ENCODE peak calls at places on chromosomes 11 and 22, in eight cellular contexts. One of them, this sample, is unnamed.

GRCh38 chr11:123144707-123145106 is 50.3 kb downstream of the CLMP start:
- DNase-seq in HS-27A: no peak
- DNase-seq in stimulated activated CD4-positive, alpha-beta T cell treated with anti-CD3 and anti-CD28 coated beads, Interleukin-4, amount 100 ng/mL, for 48 hours: no peak
- DNase-seq in iris pigment epithelial cell: no peak
- DNase-seq in bronchial epithelial cell: no peak
- DNase-seq in vagina: no peak
- DNase-seq in neuronal stem cell: no peak
- DNase-seq in cardiac muscle cell: no peak
- DNase-seq in this sample: no peak

GRCh38 chr22:43408009-43408408 is 3.8 kb upstream of the MPPED1 start:
- DNase-seq in iris pigment epithelial cell: no peak
- DNase-seq in cardiac muscle cell: no peak
- DNase-seq in bronchial epithelial cell: no peak
- DNase-seq in vagina: no peak
- DNase-seq in neuronal stem cell: no peak
- DNase-seq in HS-27A: no peak
- DNase-seq in stimulated activated CD4-positive, alpha-beta T cell treated with anti-CD3 and anti-CD28 coated beads, Interleukin-4, amount 100 ng/mL, for 48 hours: no peak
- DNase-seq in this sample: no peak

GRCh38 chr22:23604939-23605712 is 25.0 kb upstream of the IGLL1 start:
- DNase-seq in stimulated activated CD4-positive, alpha-beta T cell treated with anti-CD3 and anti-CD28 coated beads, Interleukin-4, amount 100 ng/mL, for 48 hours: no peak
- DNase-seq in neuronal stem cell: no peak
- DNase-seq in iris pigment epithelial cell: no peak
- DNase-seq in cardiac muscle cell: no peak
- DNase-seq in bronchial epithelial cell: no peak
- DNase-seq in HS-27A: no peak
- DNase-seq in vagina: no peak
- DNase-seq in this sample: no peak

GRCh38 chr11:36558511-36559413 is 9.0 kb upstream of the RAG1 start:
- DNase-seq in vagina: no peak
- DNase-seq in bronchial epithelial cell: no peak
- DNase-seq in cardiac muscle cell: no peak
- DNase-seq in stimulated activated CD4-positive, alpha-beta T cell treated with anti-CD3 and anti-CD28 coated beads, Interleukin-4, amount 100 ng/mL, for 48 hours: no peak
- DNase-seq in iris pigment epithelial cell: no peak
- DNase-seq in HS-27A: no peak
- DNase-seq in neuronal stem cell: no peak
- DNase-seq in this sample: peak

GRCh38 chr22:31275576-31275975 is 16.7 kb downstream of the PIK3IP1 start:
- DNase-seq in iris pigment epithelial cell: no peak
- DNase-seq in cardiac muscle cell: no peak
- DNase-seq in HS-27A: no peak
- DNase-seq in bronchial epithelial cell: no peak
- DNase-seq in vagina: no peak
- DNase-seq in stimulated activated CD4-positive, alpha-beta T cell treated with anti-CD3 and anti-CD28 coated beads, Interleukin-4, amount 100 ng/mL, for 48 hours: no peak
- DNase-seq in neuronal stem cell: no peak
- DNase-seq in this sample: no peak

GRCh38 chr11:62340269-62340901 is 3.1 kb downstream of the ASRGL1 start:
- DNase-seq in cardiac muscle cell: peak
- DNase-seq in HS-27A: peak
- DNase-seq in vagina: no peak
- DNase-seq in bronchial epithelial cell: peak
- DNase-seq in iris pigment epithelial cell: peak
- DNase-seq in stimulated activated CD4-positive, alpha-beta T cell treated with anti-CD3 and anti-CD28 coated beads, Interleukin-4, amount 100 ng/mL, for 48 hours: peak
- DNase-seq in neuronal stem cell: peak
- DNase-seq in this sample: peak

GRCh38 chr11:115869780-115870431 is 365.7 kb upstream of the CADM1 start:
- DNase-seq in HS-27A: no peak
- DNase-seq in iris pigment epithelial cell: peak
- DNase-seq in bronchial epithelial cell: peak
- DNase-seq in neuronal stem cell: no peak
- DNase-seq in vagina: no peak
- DNase-seq in stimulated activated CD4-positive, alpha-beta T cell treated with anti-CD3 and anti-CD28 coated beads, Interleukin-4, amount 100 ng/mL, for 48 hours: no peak
- DNase-seq in cardiac muscle cell: peak
- DNase-seq in this sample: no peak

GRCh38 chr22:35900483-35901168 is 128.0 kb downstream of the RBFOX2 start:
- DNase-seq in vagina: no peak
- DNase-seq in HS-27A: peak
- DNase-seq in stimulated activated CD4-positive, alpha-beta T cell treated with anti-CD3 and anti-CD28 coated beads, Interleukin-4, amount 100 ng/mL, for 48 hours: no peak
- DNase-seq in cardiac muscle cell: peak
- DNase-seq in iris pigment epithelial cell: peak
- DNase-seq in bronchial epithelial cell: peak
- DNase-seq in neuronal stem cell: no peak
- DNase-seq in this sample: no peak

GRCh38 chr11:16986434-16987204 is 27.6 kb downstream of the PLEKHA7 start:
- DNase-seq in iris pigment epithelial cell: no peak
- DNase-seq in neuronal stem cell: no peak
- DNase-seq in cardiac muscle cell: peak
- DNase-seq in bronchial epithelial cell: no peak
- DNase-seq in HS-27A: no peak
- DNase-seq in vagina: no peak
- DNase-seq in stimulated activated CD4-positive, alpha-beta T cell treated with anti-CD3 and anti-CD28 coated beads, Interleukin-4, amount 100 ng/mL, for 48 hours: peak
- DNase-seq in this sample: peak

GRCh38 chr11:46826310-46827044 is 19.6 kb downstream of the CKAP5 start:
- DNase-seq in stimulated activated CD4-positive, alpha-beta T cell treated with anti-CD3 and anti-CD28 coated beads, Interleukin-4, amount 100 ng/mL, for 48 hours: peak
- DNase-seq in iris pigment epithelial cell: peak
- DNase-seq in bronchial epithelial cell: peak
- DNase-seq in neuronal stem cell: peak
- DNase-seq in cardiac muscle cell: peak
- DNase-seq in HS-27A: no peak
- DNase-seq in vagina: no peak
- DNase-seq in this sample: peak

GRCh38 chr11:567629-568258 is 7.0 kb downstream of the RASSF7 start:
- DNase-seq in stimulated activated CD4-positive, alpha-beta T cell treated with anti-CD3 and anti-CD28 coated beads, Interleukin-4, amount 100 ng/mL, for 48 hours: no peak
- DNase-seq in cardiac muscle cell: no peak
- DNase-seq in bronchial epithelial cell: no peak
- DNase-seq in iris pigment epithelial cell: no peak
- DNase-seq in vagina: no peak
- DNase-seq in neuronal stem cell: no peak
- DNase-seq in HS-27A: no peak
- DNase-seq in this sample: no peak

GRCh38 chr11:92204731-92205130 is 19.9 kb upstream of the FAT3 start:
- DNase-seq in bronchial epithelial cell: no peak
- DNase-seq in HS-27A: no peak
- DNase-seq in iris pigment epithelial cell: no peak
- DNase-seq in vagina: no peak
- DNase-seq in stimulated activated CD4-positive, alpha-beta T cell treated with anti-CD3 and anti-CD28 coated beads, Interleukin-4, amount 100 ng/mL, for 48 hours: no peak
- DNase-seq in neuronal stem cell: no peak
- DNase-seq in cardiac muscle cell: peak
- DNase-seq in this sample: no peak

GRCh38 chr11:1271927-1272326 is 37.5 kb downstream of the TOLLIP start:
- DNase-seq in vagina: no peak
- DNase-seq in neuronal stem cell: no peak
- DNase-seq in HS-27A: no peak
- DNase-seq in stimulated activated CD4-positive, alpha-beta T cell treated with anti-CD3 and anti-CD28 coated beads, Interleukin-4, amount 100 ng/mL, for 48 hours: no peak
- DNase-seq in bronchial epithelial cell: no peak
- DNase-seq in iris pigment epithelial cell: no peak
- DNase-seq in cardiac muscle cell: no peak
- DNase-seq in this sample: no peak

GRCh38 chr11:29527391-29527936 is 489.4 kb downstream of the KCNA4 start:
- DNase-seq in bronchial epithelial cell: peak
- DNase-seq in iris pigment epithelial cell: peak
- DNase-seq in stimulated activated CD4-positive, alpha-beta T cell treated with anti-CD3 and anti-CD28 coated beads, Interleukin-4, amount 100 ng/mL, for 48 hours: no peak
- DNase-seq in cardiac muscle cell: peak
- DNase-seq in neuronal stem cell: no peak
- DNase-seq in vagina: no peak
- DNase-seq in HS-27A: peak
- DNase-seq in this sample: no peak

GRCh38 chr11:92894197-92894596 is 75.3 kb upstream of the MTNR1B start:
- DNase-seq in cardiac muscle cell: no peak
- DNase-seq in HS-27A: no peak
- DNase-seq in vagina: no peak
- DNase-seq in bronchial epithelial cell: no peak
- DNase-seq in stimulated activated CD4-positive, alpha-beta T cell treated with anti-CD3 and anti-CD28 coated beads, Interleukin-4, amount 100 ng/mL, for 48 hours: no peak
- DNase-seq in neuronal stem cell: no peak
- DNase-seq in iris pigment epithelial cell: no peak
- DNase-seq in this sample: no peak

GRCh38 chr11:125167292-125167953 is 2.9 kb downstream of the PKNOX2 start:
- DNase-seq in iris pigment epithelial cell: peak
- DNase-seq in bronchial epithelial cell: no peak
- DNase-seq in stimulated activated CD4-positive, alpha-beta T cell treated with anti-CD3 and anti-CD28 coated beads, Interleukin-4, amount 100 ng/mL, for 48 hours: no peak
- DNase-seq in HS-27A: no peak
- DNase-seq in cardiac muscle cell: peak
- DNase-seq in neuronal stem cell: peak
- DNase-seq in vagina: no peak
- DNase-seq in this sample: no peak

GRCh38 chr22:27267145-27267544 is 534.4 kb downstream of the MN1 start:
- DNase-seq in vagina: no peak
- DNase-seq in HS-27A: no peak
- DNase-seq in iris pigment epithelial cell: no peak
- DNase-seq in cardiac muscle cell: no peak
- DNase-seq in stimulated activated CD4-positive, alpha-beta T cell treated with anti-CD3 and anti-CD28 coated beads, Interleukin-4, amount 100 ng/mL, for 48 hours: no peak
- DNase-seq in bronchial epithelial cell: no peak
- DNase-seq in neuronal stem cell: no peak
- DNase-seq in this sample: no peak

GRCh38 chr11:13225058-13226001 is 52.3 kb upstream of the BMAL1 start:
- DNase-seq in HS-27A: no peak
- DNase-seq in stimulated activated CD4-positive, alpha-beta T cell treated with anti-CD3 and anti-CD28 coated beads, Interleukin-4, amount 100 ng/mL, for 48 hours: no peak
- DNase-seq in vagina: no peak
- DNase-seq in iris pigment epithelial cell: no peak
- DNase-seq in bronchial epithelial cell: no peak
- DNase-seq in neuronal stem cell: no peak
- DNase-seq in cardiac muscle cell: no peak
- DNase-seq in this sample: no peak

GRCh38 chr11:67352546-67353316 is 615 bp downstream of the POLD4 start:
- DNase-seq in HS-27A: no peak
- DNase-seq in cardiac muscle cell: no peak
- DNase-seq in bronchial epithelial cell: peak
- DNase-seq in neuronal stem cell: no peak
- DNase-seq in vagina: no peak
- DNase-seq in stimulated activated CD4-positive, alpha-beta T cell treated with anti-CD3 and anti-CD28 coated beads, Interleukin-4, amount 100 ng/mL, for 48 hours: no peak
- DNase-seq in iris pigment epithelial cell: no peak
- DNase-seq in this sample: no peak

GRCh38 chr11:2532704-2533641 is 88.2 kb downstream of the KCNQ1 start:
- DNase-seq in bronchial epithelial cell: peak
- DNase-seq in iris pigment epithelial cell: peak
- DNase-seq in stimulated activated CD4-positive, alpha-beta T cell treated with anti-CD3 and anti-CD28 coated beads, Interleukin-4, amount 100 ng/mL, for 48 hours: peak
- DNase-seq in neuronal stem cell: peak
- DNase-seq in vagina: no peak
- DNase-seq in cardiac muscle cell: peak
- DNase-seq in HS-27A: peak
- DNase-seq in this sample: peak

GRCh38 chr11:133605493-133605892 is 73.2 kb upstream of the OPCML start:
- DNase-seq in stimulated activated CD4-positive, alpha-beta T cell treated with anti-CD3 and anti-CD28 coated beads, Interleukin-4, amount 100 ng/mL, for 48 hours: no peak
- DNase-seq in bronchial epithelial cell: no peak
- DNase-seq in iris pigment epithelial cell: no peak
- DNase-seq in cardiac muscle cell: no peak
- DNase-seq in neuronal stem cell: no peak
- DNase-seq in vagina: no peak
- DNase-seq in HS-27A: no peak
- DNase-seq in this sample: no peak

GRCh38 chr22:19691721-19692341 is 22.5 kb upstream of the SEPTIN5 start:
- DNase-seq in stimulated activated CD4-positive, alpha-beta T cell treated with anti-CD3 and anti-CD28 coated beads, Interleukin-4, amount 100 ng/mL, for 48 hours: no peak
- DNase-seq in vagina: no peak
- DNase-seq in cardiac muscle cell: peak
- DNase-seq in bronchial epithelial cell: peak
- DNase-seq in HS-27A: peak
- DNase-seq in iris pigment epithelial cell: peak
- DNase-seq in neuronal stem cell: no peak
- DNase-seq in this sample: no peak

GRCh38 chr11:36367806-36368680 is 72.0 kb downstream of the PRR5L start:
- DNase-seq in stimulated activated CD4-positive, alpha-beta T cell treated with anti-CD3 and anti-CD28 coated beads, Interleukin-4, amount 100 ng/mL, for 48 hours: no peak
- DNase-seq in HS-27A: no peak
- DNase-seq in neuronal stem cell: no peak
- DNase-seq in bronchial epithelial cell: no peak
- DNase-seq in cardiac muscle cell: peak
- DNase-seq in vagina: no peak
- DNase-seq in iris pigment epithelial cell: no peak
- DNase-seq in this sample: no peak